ENCODE peak calls at places on chromosomes 16 and 17, in five cellular contexts. E is cardiac muscle cell, C is neural progenitor cell, R is GM10248, X is left ventricle myocardium inferior. I is an unnamed sample.

GRCh38 chr16:11524098-11524760 is 62.5 kb downstream of the LITAF start:
- DNase-seq in E (no peak), C (no peak), R (no peak), X (no peak), I (no peak)

GRCh38 chr16:58417035-58417434 is 24.8 kb downstream of the GINS3 start:
- DNase-seq in E (no peak), C (no peak), R (no peak), X (no peak), I (no peak)

GRCh38 chr16:87314990-87315420 is 2.2 kb downstream of the C16orf95 start:
- DNase-seq in E (no peak), C (no peak), R (no peak), X (no peak), I (no peak)

GRCh38 chr17:14125518-14126125 is 56.3 kb downstream of the COX10 start:
- DNase-seq in E (no peak), C (no peak), R (no peak), X (no peak), I (no peak)

GRCh38 chr16:66159987-66160386 is 206.5 kb upstream of the CDH5 start:
- DNase-seq in E (no peak), C (no peak), R (no peak), X (no peak), I (no peak)

GRCh38 chr16:81678326-81679095 is 100.6 kb upstream of the PLCG2 start:
- DNase-seq in E (no peak), C (no peak), R (no peak), X (no peak), I (no peak)

GRCh38 chr17:75843577-75844529 is at the start of gene UNC13D:
- DNase-seq in E (no peak), C (no peak), R (peak), X (no peak), I (peak)

GRCh38 chr17:13353590-13353989 is 248.1 kb downstream of the HS3ST3A1 start:
- DNase-seq in E (peak), C (no peak), R (no peak), X (peak), I (no peak)

GRCh38 chr17:10156579-10157488 is 41.6 kb downstream of the GAS7 start:
- DNase-seq in E (no peak), C (no peak), R (peak), X (peak), I (peak)

GRCh38 chr16:68367034-68367433 is 56.2 kb downstream of the PRMT7 start:
- DNase-seq in E (peak), C (peak), R (peak), X (no peak), I (peak)

GRCh38 chr16:58508671-58509251 is 6.6 kb upstream of the SETD6 start:
- DNase-seq in E (no peak), C (no peak), R (no peak), X (no peak), I (no peak)

GRCh38 chr16:30533146-30533522 is 1.5 kb downstream of the ZNF747 start:
- DNase-seq in E (no peak), C (no peak), R (no peak), X (no peak), I (no peak)

GRCh38 chr17:13749566-13750235 is 148.0 kb upstream of the HS3ST3A1 start:
- DNase-seq in E (peak), C (no peak), R (no peak), X (no peak), I (no peak)

GRCh38 chr16:11602321-11602720 is 15.6 kb upstream of the LITAF start:
- DNase-seq in E (no peak), C (no peak), R (no peak), X (no peak), I (no peak)

GRCh38 chr16:74650966-74651567 is 15.6 kb downstream of the RFWD3 start:
- DNase-seq in E (peak), C (peak), R (no peak), X (no peak), I (no peak)

GRCh38 chr17:35540589-35541404 is 3.3 kb upstream of the SLFN12L start:
- DNase-seq in E (no peak), C (no peak), R (no peak), X (peak), I (peak)

GRCh38 chr16:55001931-55002330 is 71.3 kb downstream of the IRX5 start:
- DNase-seq in E (no peak), C (no peak), R (no peak), X (no peak), I (no peak)

GRCh38 chr16:27762441-27762840 is 212.5 kb downstream of the KATNIP start:
- DNase-seq in E (no peak), C (no peak), R (no peak), X (no peak), I (no peak)

GRCh38 chr16:88430524-88431446 is 22.3 kb upstream of the ZFPM1 start:
- DNase-seq in E (no peak), C (no peak), R (peak), X (peak), I (peak)

GRCh38 chr17:76014100-76014924 is 12.8 kb downstream of the EVPL start:
- DNase-seq in E (peak), C (peak), R (peak), X (peak), I (peak)

GRCh38 chr17:31522987-31523495 is 131.6 kb downstream of the RAB11FIP4 start:
- DNase-seq in E (no peak), C (no peak), R (no peak), X (no peak), I (no peak)

GRCh38 chr17:69936996-69937395 is 138.0 kb upstream of the KCNJ16 start:
- DNase-seq in E (no peak), C (no peak), R (no peak), X (no peak), I (no peak)

GRCh38 chr17:7634384-7634783 is 4.4 kb downstream of the SHBG start:
- DNase-seq in E (peak), C (peak), R (no peak), X (peak), I (no peak)

GRCh38 chr16:88303890-88304819 is 78.6 kb upstream of the ZNF469 start:
- DNase-seq in E (peak), C (no peak), R (no peak), X (no peak), I (no peak)

GRCh38 chr16:30858111-30858495 is 35.8 kb downstream of the BCL7C start:
- DNase-seq in E (no peak), C (no peak), R (no peak), X (no peak), I (no peak)

GRCh38 chr16:84656557-84657130 is 8.3 kb downstream of the KLHL36 start:
- DNase-seq in E (no peak), C (no peak), R (no peak), X (no peak), I (no peak)

GRCh38 chr17:57262557-57262956 is 6.2 kb downstream of the MSI2 start:
- DNase-seq in E (no peak), C (no peak), R (no peak), X (no peak), I (no peak)

GRCh38 chr16:8908779-8909468 is 26.8 kb downstream of the LITAFD start:
- DNase-seq in E (no peak), C (no peak), R (no peak), X (no peak), I (no peak)

GRCh38 chr16:5505093-5505887 is 407.7 kb upstream of the EEF2KMT start:
- DNase-seq in E (no peak), C (no peak), R (no peak), X (no peak), I (no peak)

GRCh38 chr16:23072084-23072599 is 77.1 kb downstream of the USP31 start:
- DNase-seq in E (no peak), C (no peak), R (no peak), X (peak), I (no peak)

GRCh38 chr16:23069844-23070243 is 79.4 kb downstream of the USP31 start:
- DNase-seq in E (no peak), C (no peak), R (no peak), X (no peak), I (no peak)

GRCh38 chr16:23074423-23074822 is 74.8 kb downstream of the USP31 start:
- DNase-seq in E (peak), C (no peak), R (no peak), X (peak), I (no peak)

GRCh38 chr16:23071202-23072083 is 77.8 kb downstream of the USP31 start:
- DNase-seq in E (no peak), C (no peak), R (no peak), X (no peak), I (no peak)

GRCh38 chr16:23072769-23073549 is 76.3 kb downstream of the USP31 start:
- DNase-seq in E (no peak), C (peak), R (no peak), X (no peak), I (no peak)
- TF ChIP-seq CTCF in E (no peak), C (no peak), R (no peak), X (no peak), I (no peak)

GRCh38 chr16:29315916-29316517 is 90.5 kb downstream of the NPIPB11 start:
- DNase-seq in E (no peak), C (peak), R (no peak), X (no peak), I (no peak)
- TF ChIP-seq CTCF in E (no peak), C (peak), R (no peak), X (peak), I (no peak)

GRCh38 chr17:42806249-42806648 is 7.6 kb downstream of the CNTD1 start:
- DNase-seq in E (no peak), C (no peak), R (no peak), X (no peak), I (no peak)
- TF ChIP-seq CTCF in E (no peak), C (no peak), R (no peak), X (no peak), I (no peak)

DNA sequence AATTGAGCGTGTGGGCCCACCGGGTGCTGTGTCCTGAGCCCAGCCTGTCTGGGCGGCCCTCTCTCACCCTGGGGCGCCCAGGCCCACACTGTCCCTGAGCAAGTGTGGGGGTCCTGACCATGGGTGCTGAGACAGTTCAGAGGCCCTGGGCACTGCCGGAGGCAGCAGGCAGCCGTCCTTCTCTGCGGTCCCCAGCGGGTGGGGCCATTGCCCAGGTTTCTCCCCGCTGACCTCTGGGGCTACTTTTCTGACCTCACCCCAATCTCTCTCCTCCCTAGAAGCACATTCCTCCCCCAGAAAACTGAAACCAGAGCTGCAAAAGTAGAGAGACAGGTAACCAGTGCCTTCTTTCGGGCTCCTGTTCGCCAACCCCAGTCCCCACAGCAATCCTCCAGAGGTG is 36.0 kb upstream of the PVALEF start:
- DNase-seq in E (no peak), C (peak), R (no peak), X (no peak), I (no peak)
- TF ChIP-seq CTCF in E (no peak), C (peak), R (no peak), X (no peak), I (no peak)

I was measured in GM20000.